ENCODE peak calls at places on chromosomes 7 and 10, in eight cellular contexts. H, N, X, T, V, B, Y and A are unnamed samples.

GRCh38 chr10:125768217-125768616 is 7.4 kb downstream of the MMP21 start:
- DNase-seq in H (no peak), N (no peak), X (no peak), T (no peak), V (no peak), B (no peak), Y (no peak), A (peak; percentile 13)

GRCh38 chr7:94043299-94043698 is 39.1 kb upstream of the BET1 start:
- DNase-seq in H (no peak), N (no peak), X (peak; percentile 89), T (no peak), V (peak; percentile 76), B (no peak), Y (no peak), A (peak; percentile 74)

GRCh38 chr7:134890246-134891240 is 95.8 kb upstream of the AGBL3 start:
- DNase-seq in H (no peak), N (peak; percentile 86), X (peak; percentile 93), T (peak; percentile 60), V (peak; percentile 77), B (no peak), Y (no peak), A (no peak)

GRCh38 chr7:114710495-114710894 is 211.4 kb upstream of the MDFIC start:
- DNase-seq in H (no peak), N (no peak), X (peak; percentile 14), T (no peak), V (no peak), B (no peak), Y (no peak), A (no peak)

GRCh38 chr7:137331378-137331777 is 12.2 kb downstream of the PTN start:
- DNase-seq in H (no peak), N (no peak), X (no peak), T (no peak), V (peak; percentile 69), B (no peak), Y (no peak), A (no peak)

GRCh38 chr10:14605231-14605925 is 169.3 kb downstream of the FAM107B start:
- DNase-seq in H (no peak), N (peak; percentile 56), X (peak; percentile 83), T (no peak), V (peak; percentile 58), B (no peak), Y (no peak), A (peak; percentile 80)

GRCh38 chr10:110969183-110969582 is 49.8 kb downstream of the SHOC2 start:
- DNase-seq in H (no peak), N (no peak), X (no peak), T (no peak), V (no peak), B (no peak), Y (no peak), A (no peak)

GRCh38 chr10:131211146-131211545 is 100.4 kb downstream of the TCERG1L start:
- DNase-seq in H (no peak), N (peak; percentile 74), X (no peak), T (no peak), V (no peak), B (no peak), Y (no peak), A (no peak)

GRCh38 chr7:94423865-94424264 is 29.2 kb downstream of the COL1A2 start:
- DNase-seq in H (no peak), N (no peak), X (peak; percentile 54), T (no peak), V (peak; percentile 65), B (no peak), Y (peak; percentile 42), A (peak; percentile 93)

GRCh38 chr10:124001391-124002260 is 91.8 kb downstream of the CHST15 start:
- DNase-seq in H (peak; percentile 14), N (peak; percentile 76), X (no peak), T (no peak), V (no peak), B (no peak), Y (no peak), A (no peak)

GRCh38 chr7:116653204-116653603 is 18.8 kb upstream of the MET start:
- DNase-seq in H (no peak), N (no peak), X (peak; percentile 98), T (no peak), V (peak; percentile 92), B (no peak), Y (peak; percentile 29), A (peak; percentile 44)

GRCh38 chr7:76056241-76056640 is 8.3 kb downstream of the MDH2 start:
- DNase-seq in H (no peak), N (no peak), X (no peak), T (no peak), V (no peak), B (no peak), Y (no peak), A (no peak)

GRCh38 chr7:69645683-69646082 is 47.4 kb downstream of the AUTS2 start:
- DNase-seq in H (no peak), N (no peak), X (no peak), T (no peak), V (no peak), B (peak; percentile 28), Y (no peak), A (no peak)

GRCh38 chr7:51082096-51082840 is 234.3 kb downstream of the COBL start:
- DNase-seq in H (no peak), N (peak; percentile 77), X (no peak), T (no peak), V (no peak), B (no peak), Y (no peak), A (no peak)

GRCh38 chr7:71096341-71096740 is 35.6 kb upstream of the GALNT17 start:
- DNase-seq in H (no peak), N (peak; percentile 15), X (no peak), T (no peak), V (no peak), B (no peak), Y (no peak), A (no peak)

GRCh38 chr7:923108-924041 is 31.1 kb downstream of the ADAP1 start:
- DNase-seq in H (peak; percentile 94), N (no peak), X (no peak), T (peak; percentile 82), V (peak; percentile 31), B (peak; percentile 22), Y (no peak), A (no peak)

GRCh38 chr7:107777702-107778101 is 25.3 kb downstream of the SLC26A3 start:
- DNase-seq in H (no peak), N (no peak), X (no peak), T (no peak), V (no peak), B (no peak), Y (no peak), A (no peak)

GRCh38 chr7:12056381-12056780 is 154.7 kb upstream of the TMEM106B start:
- DNase-seq in H (no peak), N (no peak), X (no peak), T (no peak), V (peak; percentile 42), B (no peak), Y (no peak), A (no peak)
- TF ChIP-seq CTCF in H (no peak), N (no peak), X (no peak), T (no peak), V (no peak), B (no peak), Y (no peak), A (no peak)

GRCh38 chr7:123472751-123473150 is 61.6 kb downstream of the IQUB start:
- DNase-seq in H (no peak), N (no peak), X (no peak), T (no peak), V (no peak), B (no peak), Y (no peak), A (no peak)
- TF ChIP-seq CTCF in H (no peak), N (no peak), X (no peak), T (no peak), V (no peak), B (no peak), Y (no peak), A (no peak)

GRCh38 chr10:111993872-111994426 is 189.6 kb downstream of the GPAM start:
- DNase-seq in H (no peak), N (no peak), X (no peak), T (no peak), V (no peak), B (no peak), Y (no peak), A (no peak)

GRCh38 chr10:111986079-111986478 is 197.5 kb downstream of the GPAM start:
- DNase-seq in H (no peak), N (no peak), X (no peak), T (no peak), V (no peak), B (no peak), Y (no peak), A (no peak)

GRCh38 chr10:111993321-111993720 is 190.2 kb downstream of the GPAM start:
- DNase-seq in H (no peak), N (no peak), X (no peak), T (no peak), V (no peak), B (no peak), Y (no peak), A (no peak)

GRCh38 chr10:111989136-111990050 is 194.2 kb downstream of the GPAM start:
- DNase-seq in H (no peak), N (no peak), X (no peak), T (no peak), V (no peak), B (no peak), Y (no peak), A (no peak)

DNA sequence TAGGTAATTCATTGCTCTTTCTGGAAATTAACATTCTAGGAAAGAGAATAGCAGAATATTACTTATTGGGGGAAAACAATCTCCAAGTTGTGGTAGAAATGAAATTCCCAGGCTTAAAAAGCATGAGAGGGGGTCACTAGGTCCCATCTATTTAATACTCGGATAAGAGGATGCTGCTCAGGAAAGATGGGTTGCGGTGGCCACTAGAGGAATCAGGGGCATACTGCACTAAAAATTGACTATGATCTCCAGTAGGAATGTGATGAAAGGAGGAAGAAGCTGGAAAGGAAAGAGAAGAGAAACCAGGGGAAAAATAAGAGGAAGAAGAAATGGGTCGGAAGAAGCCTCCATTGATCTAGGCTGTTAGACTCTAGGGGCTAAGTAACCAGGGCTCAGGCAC is 192.8 kb downstream of the GPAM start:
- DNase-seq in H (no peak), N (no peak), X (no peak), T (no peak), V (no peak), B (peak; percentile 28), Y (no peak), A (no peak)
- TF ChIP-seq CTCF in H (no peak), N (no peak), X (no peak), T (peak; percentile 21), V (no peak), B (no peak), Y (no peak), A (no peak)

DNA sequence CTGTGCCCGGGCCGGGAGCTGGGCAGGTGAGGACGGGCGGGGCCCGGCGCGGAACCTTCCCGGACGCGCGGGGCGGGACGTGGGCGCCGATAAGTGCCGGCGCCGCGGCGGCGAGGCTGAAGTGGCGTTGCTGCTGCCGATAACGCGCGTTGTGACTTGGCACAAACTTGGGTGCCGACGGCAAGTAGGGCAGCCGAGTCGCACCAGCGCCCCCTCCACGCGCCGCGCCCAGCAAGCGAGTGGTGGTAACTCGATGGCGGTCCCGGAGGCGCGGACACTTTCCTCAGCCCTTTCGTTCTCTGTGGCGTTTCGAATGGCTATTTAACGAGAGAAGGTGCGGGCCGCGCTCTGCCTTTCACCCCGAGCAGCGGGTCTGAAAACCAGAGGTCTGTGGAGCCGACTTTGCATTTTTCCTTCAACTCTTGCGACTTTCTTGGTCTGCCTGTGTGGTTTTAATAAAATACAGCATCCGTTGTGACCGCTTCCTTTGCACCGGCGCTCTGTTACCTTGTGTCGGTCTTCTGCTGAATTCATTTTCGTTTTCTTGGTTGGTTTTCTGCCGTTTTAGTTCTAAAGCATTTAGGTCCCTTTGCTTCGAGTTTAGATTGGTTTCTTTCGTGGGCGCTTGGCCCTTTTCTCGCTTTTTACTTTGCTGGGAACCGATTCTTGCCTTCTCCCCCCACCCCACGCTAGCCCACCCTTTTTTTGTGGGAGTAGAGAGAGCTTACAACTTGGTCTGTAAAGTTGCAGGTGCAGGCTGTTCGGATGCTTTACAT is 704 bp downstream of the STK17A start:
- DNase-seq in H (peak; percentile 70), N (peak; percentile 90), X (peak; percentile 56), T (peak; percentile 86), V (no peak), B (peak; percentile 53), Y (no peak), A (peak; percentile 38)
- TF ChIP-seq CTCF in H (no peak), N (peak; percentile 34), X (peak; percentile 5), T (no peak), V (no peak), B (no peak), Y (peak; percentile 20), A (no peak)